ENCODE peak calls at places on chromosomes 7 and 10, in ten cellular contexts. One of them, this sample, is unnamed.

GRCh38 chr10:119737827-119738226 is 12.0 kb downstream of the INPP5F start:
- DNase-seq in prostate gland: no peak
- DNase-seq in H9: no peak
- DNase-seq in PC-3: peak
- DNase-seq in ovary: no peak
- DNase-seq in neural progenitor cell: peak
- DNase-seq in MM.1S: no peak
- DNase-seq in colonic mucosa: peak
- DNase-seq in pancreas: no peak
- DNase-seq in hepatocyte: peak
- DNase-seq in this sample: no peak

GRCh38 chr10:71434760-71435394 is 38.2 kb downstream of the CDH23 start:
- DNase-seq in ovary: peak
- DNase-seq in H9: peak
- DNase-seq in neural progenitor cell: no peak
- DNase-seq in prostate gland: no peak
- DNase-seq in colonic mucosa: no peak
- DNase-seq in MM.1S: no peak
- DNase-seq in hepatocyte: no peak
- DNase-seq in pancreas: no peak
- DNase-seq in PC-3: no peak
- DNase-seq in this sample: no peak

GRCh38 chr10:107031981-107032699 is 132.4 kb downstream of the SORCS1 start:
- DNase-seq in MM.1S: no peak
- DNase-seq in colonic mucosa: no peak
- DNase-seq in H9: no peak
- DNase-seq in pancreas: no peak
- DNase-seq in hepatocyte: peak
- DNase-seq in ovary: no peak
- DNase-seq in PC-3: no peak
- DNase-seq in neural progenitor cell: no peak
- DNase-seq in prostate gland: no peak
- DNase-seq in this sample: no peak

GRCh38 chr10:49442863-49443262 is 47.0 kb upstream of the DRGX start:
- DNase-seq in PC-3: no peak
- DNase-seq in pancreas: no peak
- DNase-seq in ovary: no peak
- DNase-seq in H9: no peak
- DNase-seq in MM.1S: no peak
- DNase-seq in hepatocyte: no peak
- DNase-seq in neural progenitor cell: no peak
- DNase-seq in colonic mucosa: no peak
- DNase-seq in prostate gland: no peak
- DNase-seq in this sample: no peak

GRCh38 chr7:125423444-125424155 is 494.0 kb upstream of the POT1 start:
- DNase-seq in hepatocyte: no peak
- DNase-seq in prostate gland: no peak
- DNase-seq in H9: no peak
- DNase-seq in pancreas: no peak
- DNase-seq in PC-3: peak
- DNase-seq in neural progenitor cell: no peak
- DNase-seq in MM.1S: peak
- DNase-seq in colonic mucosa: no peak
- DNase-seq in ovary: no peak
- DNase-seq in this sample: no peak

GRCh38 chr10:18162021-18162631 is 21.9 kb downstream of the CACNB2 start:
- DNase-seq in colonic mucosa: no peak
- DNase-seq in H9: no peak
- DNase-seq in neural progenitor cell: no peak
- DNase-seq in pancreas: no peak
- DNase-seq in MM.1S: no peak
- DNase-seq in PC-3: no peak
- DNase-seq in ovary: no peak
- DNase-seq in prostate gland: no peak
- DNase-seq in hepatocyte: no peak
- DNase-seq in this sample: no peak

GRCh38 chr7:16083931-16084330 is 337.4 kb downstream of the CRPPA start:
- DNase-seq in neural progenitor cell: no peak
- DNase-seq in pancreas: no peak
- DNase-seq in MM.1S: no peak
- DNase-seq in colonic mucosa: no peak
- DNase-seq in ovary: no peak
- DNase-seq in PC-3: peak
- DNase-seq in hepatocyte: no peak
- DNase-seq in prostate gland: no peak
- DNase-seq in H9: no peak
- DNase-seq in this sample: no peak

GRCh38 chr7:136741941-136742340 is 126.5 kb upstream of the CHRM2 start:
- DNase-seq in ovary: no peak
- DNase-seq in hepatocyte: no peak
- DNase-seq in neural progenitor cell: no peak
- DNase-seq in MM.1S: no peak
- DNase-seq in H9: no peak
- DNase-seq in pancreas: no peak
- DNase-seq in colonic mucosa: no peak
- DNase-seq in prostate gland: no peak
- DNase-seq in PC-3: peak
- DNase-seq in this sample: no peak

GRCh38 chr7:47404005-47404404 is 177.9 kb downstream of the TNS3 start:
- DNase-seq in H9: no peak
- DNase-seq in PC-3: no peak
- DNase-seq in colonic mucosa: no peak
- DNase-seq in ovary: no peak
- DNase-seq in pancreas: no peak
- DNase-seq in prostate gland: no peak
- DNase-seq in neural progenitor cell: no peak
- DNase-seq in MM.1S: no peak
- DNase-seq in hepatocyte: no peak
- DNase-seq in this sample: no peak

GRCh38 chr10:11936389-11937152 is 106.0 kb downstream of the UPF2 start:
- DNase-seq in pancreas: no peak
- DNase-seq in prostate gland: no peak
- DNase-seq in PC-3: no peak
- DNase-seq in hepatocyte: no peak
- DNase-seq in neural progenitor cell: peak
- DNase-seq in colonic mucosa: peak
- DNase-seq in MM.1S: no peak
- DNase-seq in H9: peak
- DNase-seq in ovary: no peak
- DNase-seq in this sample: no peak

GRCh38 chr7:64182036-64182790 is 24.8 kb upstream of the ZNF735 start:
- DNase-seq in hepatocyte: no peak
- DNase-seq in ovary: no peak
- DNase-seq in prostate gland: no peak
- DNase-seq in H9: no peak
- DNase-seq in PC-3: no peak
- DNase-seq in MM.1S: no peak
- DNase-seq in colonic mucosa: no peak
- DNase-seq in pancreas: no peak
- DNase-seq in neural progenitor cell: no peak
- DNase-seq in this sample: no peak

GRCh38 chr7:64183126-64183742 is 23.8 kb upstream of the ZNF735 start:
- DNase-seq in H9: no peak
- DNase-seq in MM.1S: peak
- DNase-seq in prostate gland: no peak
- DNase-seq in pancreas: peak
- DNase-seq in colonic mucosa: no peak
- DNase-seq in PC-3: no peak
- DNase-seq in hepatocyte: no peak
- DNase-seq in ovary: no peak
- DNase-seq in neural progenitor cell: no peak
- DNase-seq in this sample: no peak

GRCh38 chr7:64183827-64184372 is 23.1 kb upstream of the ZNF735 start:
- DNase-seq in ovary: no peak
- DNase-seq in prostate gland: no peak
- DNase-seq in H9: no peak
- DNase-seq in colonic mucosa: no peak
- DNase-seq in MM.1S: no peak
- DNase-seq in neural progenitor cell: no peak
- DNase-seq in PC-3: no peak
- DNase-seq in pancreas: no peak
- DNase-seq in hepatocyte: no peak
- DNase-seq in this sample: no peak

GRCh38 chr7:64181586-64181985 is 25.4 kb upstream of the ZNF735 start:
- DNase-seq in ovary: no peak
- DNase-seq in pancreas: no peak
- DNase-seq in PC-3: no peak
- DNase-seq in colonic mucosa: no peak
- DNase-seq in hepatocyte: no peak
- DNase-seq in MM.1S: no peak
- DNase-seq in H9: no peak
- DNase-seq in prostate gland: no peak
- DNase-seq in neural progenitor cell: no peak
- DNase-seq in this sample: no peak

DNA sequence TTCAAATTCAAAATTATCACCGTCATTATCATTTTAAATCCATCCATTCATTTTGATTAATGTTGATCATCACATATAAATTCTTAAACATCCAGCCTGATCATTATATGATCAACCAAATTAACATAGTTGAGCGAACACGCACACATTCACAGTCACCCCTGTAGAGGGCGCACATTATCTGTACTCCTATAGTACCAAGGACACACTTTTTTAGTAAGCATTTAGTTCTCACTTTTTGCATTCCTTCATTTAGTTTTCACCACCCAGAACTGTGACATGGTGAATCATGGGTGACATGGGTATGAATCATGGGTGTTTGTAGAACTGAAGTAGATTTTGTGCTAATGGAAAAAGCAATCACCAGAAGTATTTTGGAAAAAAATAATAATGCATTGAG is 26.0 kb upstream of the ZNF735 start:
- DNase-seq in PC-3: peak
- DNase-seq in hepatocyte: no peak
- DNase-seq in neural progenitor cell: no peak
- DNase-seq in pancreas: no peak
- DNase-seq in prostate gland: no peak
- DNase-seq in H9: no peak
- DNase-seq in colonic mucosa: no peak
- DNase-seq in ovary: no peak
- DNase-seq in MM.1S: no peak
- DNase-seq in this sample: no peak
- TF ChIP-seq CTCF in PC-3: peak
- TF ChIP-seq CTCF in hepatocyte: no peak
- TF ChIP-seq CTCF in neural progenitor cell: peak
- TF ChIP-seq CTCF in pancreas: no peak
- TF ChIP-seq CTCF in prostate gland: no peak
- TF ChIP-seq CTCF in H9: peak
- TF ChIP-seq CTCF in colonic mucosa: no peak
- TF ChIP-seq CTCF in ovary: no peak
- TF ChIP-seq CTCF in MM.1S: peak
- TF ChIP-seq CTCF in this sample: no peak

GRCh38 chr7:17699696-17700095 is 240.6 kb downstream of the SNX13 start:
- DNase-seq in H9: no peak
- DNase-seq in neural progenitor cell: no peak
- DNase-seq in prostate gland: no peak
- DNase-seq in colonic mucosa: no peak
- DNase-seq in PC-3: no peak
- DNase-seq in hepatocyte: no peak
- DNase-seq in ovary: no peak
- DNase-seq in pancreas: no peak
- DNase-seq in MM.1S: no peak
- DNase-seq in this sample: no peak
- H3K27ac ChIP-seq in H9: no peak
- H3K27ac ChIP-seq in neural progenitor cell: no peak
- H3K27ac ChIP-seq in prostate gland: no peak
- H3K27ac ChIP-seq in colonic mucosa: no peak
- H3K27ac ChIP-seq in PC-3: no peak
- H3K27ac ChIP-seq in hepatocyte: no peak
- H3K27ac ChIP-seq in ovary: no peak
- H3K27ac ChIP-seq in pancreas: no peak
- H3K27ac ChIP-seq in MM.1S: no peak
- H3K27ac ChIP-seq in this sample: no peak

GRCh38 chr7:90752051-90752450 is 155.9 kb downstream of the CDK14 start:
- DNase-seq in neural progenitor cell: no peak
- DNase-seq in ovary: no peak
- DNase-seq in MM.1S: no peak
- DNase-seq in H9: no peak
- DNase-seq in prostate gland: no peak
- DNase-seq in PC-3: no peak
- DNase-seq in pancreas: no peak
- DNase-seq in hepatocyte: no peak
- DNase-seq in colonic mucosa: no peak
- DNase-seq in this sample: no peak

GRCh38 chr7:90749262-90749661 is 153.1 kb downstream of the CDK14 start:
- DNase-seq in colonic mucosa: no peak
- DNase-seq in MM.1S: no peak
- DNase-seq in neural progenitor cell: no peak
- DNase-seq in pancreas: no peak
- DNase-seq in prostate gland: no peak
- DNase-seq in H9: no peak
- DNase-seq in ovary: no peak
- DNase-seq in PC-3: peak
- DNase-seq in hepatocyte: no peak
- DNase-seq in this sample: no peak

GRCh38 chr7:90747521-90747920 is 151.4 kb downstream of the CDK14 start:
- DNase-seq in ovary: no peak
- DNase-seq in PC-3: no peak
- DNase-seq in prostate gland: no peak
- DNase-seq in hepatocyte: no peak
- DNase-seq in MM.1S: no peak
- DNase-seq in pancreas: no peak
- DNase-seq in colonic mucosa: no peak
- DNase-seq in neural progenitor cell: no peak
- DNase-seq in H9: no peak
- DNase-seq in this sample: no peak

GRCh38 chr7:90751595-90751994 is 155.5 kb downstream of the CDK14 start:
- DNase-seq in ovary: no peak
- DNase-seq in MM.1S: no peak
- DNase-seq in H9: no peak
- DNase-seq in prostate gland: no peak
- DNase-seq in colonic mucosa: no peak
- DNase-seq in PC-3: no peak
- DNase-seq in neural progenitor cell: no peak
- DNase-seq in pancreas: no peak
- DNase-seq in hepatocyte: no peak
- DNase-seq in this sample: no peak

DNA sequence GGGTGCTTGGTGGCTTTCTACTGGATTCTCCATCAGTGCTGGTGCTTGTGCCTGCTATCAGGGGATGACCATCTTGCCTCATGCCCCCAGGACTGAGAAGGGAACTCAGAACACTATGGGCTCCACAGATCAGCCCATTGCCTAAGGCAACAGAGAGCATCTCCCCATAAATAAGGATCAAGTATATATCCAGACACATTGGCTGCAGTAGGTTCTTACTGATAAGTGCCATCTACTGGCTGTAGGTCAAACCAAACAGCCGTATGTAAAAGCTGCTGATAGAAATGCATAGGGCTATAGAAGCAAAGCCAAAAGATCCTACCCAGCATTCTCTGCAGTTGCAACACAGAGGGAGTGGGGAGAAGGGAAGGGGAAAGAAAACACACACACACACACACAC is 153.7 kb downstream of the CDK14 start:
- DNase-seq in prostate gland: no peak
- DNase-seq in colonic mucosa: no peak
- DNase-seq in neural progenitor cell: no peak
- DNase-seq in pancreas: no peak
- DNase-seq in MM.1S: peak
- DNase-seq in ovary: no peak
- DNase-seq in hepatocyte: peak
- DNase-seq in H9: no peak
- DNase-seq in PC-3: peak
- DNase-seq in this sample: no peak
- TF ChIP-seq CTCF in prostate gland: no peak
- TF ChIP-seq CTCF in colonic mucosa: no peak
- TF ChIP-seq CTCF in neural progenitor cell: peak
- TF ChIP-seq CTCF in pancreas: no peak
- TF ChIP-seq CTCF in MM.1S: peak
- TF ChIP-seq CTCF in ovary: no peak
- TF ChIP-seq CTCF in hepatocyte: peak
- TF ChIP-seq CTCF in H9: peak
- TF ChIP-seq CTCF in PC-3: peak
- TF ChIP-seq CTCF in this sample: no peak

GRCh38 chr7:149568218-149568617 is 70.6 kb upstream of the ZNF746 start:
- DNase-seq in colonic mucosa: no peak
- DNase-seq in PC-3: no peak
- DNase-seq in prostate gland: no peak
- DNase-seq in ovary: no peak
- DNase-seq in MM.1S: no peak
- DNase-seq in pancreas: no peak
- DNase-seq in H9: no peak
- DNase-seq in neural progenitor cell: no peak
- DNase-seq in hepatocyte: no peak
- DNase-seq in this sample: no peak
- H3K27ac ChIP-seq in colonic mucosa: no peak
- H3K27ac ChIP-seq in PC-3: no peak
- H3K27ac ChIP-seq in prostate gland: no peak
- H3K27ac ChIP-seq in ovary: no peak
- H3K27ac ChIP-seq in MM.1S: no peak
- H3K27ac ChIP-seq in pancreas: no peak
- H3K27ac ChIP-seq in H9: no peak
- H3K27ac ChIP-seq in neural progenitor cell: no peak
- H3K27ac ChIP-seq in hepatocyte: peak
- H3K27ac ChIP-seq in this sample: no peak